ENCODE peak calls at places on chromosome 10, in four cellular contexts. W is GDM1, J is skeletal muscle cell, A is lower leg skin. T is an unnamed sample.

GRCh38 chr10:85811405-85811804 is 555.2 kb downstream of the GRID1 start:
- DNase-seq in A (no peak), W (no peak), J (no peak), T (no peak)

GRCh38 chr10:97059006-97059871 is 126.5 kb downstream of the SLIT1 start:
- DNase-seq in J (no peak), A (no peak), W (no peak), T (no peak)

GRCh38 chr10:43338117-43338516 is 33.3 kb upstream of the FXYD4 start:
- DNase-seq in A (no peak), W (no peak), J (no peak), T (no peak)

GRCh38 chr10:95234951-95235350 is 40.9 kb downstream of the ACSM6 start:
- DNase-seq in A (no peak), J (no peak), W (no peak), T (no peak)

GRCh38 chr10:54961040-54961439 is 160.0 kb upstream of the PCDH15 start:
- DNase-seq in A (no peak), W (no peak), J (no peak), T (no peak)

GRCh38 chr10:127872011-127872741 is 20.6 kb downstream of the CLRN3 start:
- DNase-seq in W (no peak), A (peak), J (no peak), T (peak)

GRCh38 chr10:120369831-120370230 is 87.2 kb upstream of the PLPP4 start:
- DNase-seq in A (no peak), W (no peak), J (no peak), T (no peak)

GRCh38 chr10:3745582-3745981 is 39.4 kb downstream of the KLF6 start:
- DNase-seq in W (no peak), J (no peak), A (no peak), T (no peak)

GRCh38 chr10:69506834-69507643 is 55.8 kb downstream of the TSPAN15 start:
- DNase-seq in W (no peak), J (no peak), A (peak), T (no peak)

GRCh38 chr10:67386260-67386659 is 309.7 kb downstream of the CTNNA3 start:
- DNase-seq in A (no peak), J (no peak), W (no peak), T (no peak)

GRCh38 chr10:80924063-80924952 is 386.6 kb downstream of the SH2D4B start:
- DNase-seq in J (no peak), A (no peak), W (no peak), T (peak)

GRCh38 chr10:114079421-114079820 is 35.8 kb downstream of the ADRB1 start:
- DNase-seq in A (peak), W (no peak), J (no peak), T (no peak)

GRCh38 chr10:8404721-8405120 is 350.2 kb downstream of the GATA3 start:
- DNase-seq in A (no peak), J (no peak), W (no peak), T (no peak)

GRCh38 chr10:5876181-5876768 is 13.4 kb downstream of the ANKRD16 start:
- DNase-seq in J (peak), W (no peak), A (peak), T (no peak)

GRCh38 chr10:51501396-51501795 is 198.0 kb downstream of the CSTF2T start:
- DNase-seq in A (no peak), J (no peak), W (no peak), T (no peak)

GRCh38 chr10:98170249-98171117 is 36.0 kb downstream of the R3HCC1L start:
- DNase-seq in J (no peak), A (no peak), W (peak), T (peak)

GRCh38 chr10:17228081-17229015 is at the start of gene VIM:
- DNase-seq in A (peak), W (peak), J (peak), T (peak)

GRCh38 chr10:24989867-24990266 is 26.1 kb downstream of the ENKUR start:
- DNase-seq in A (no peak), J (no peak), W (no peak), T (no peak)

GRCh38 chr10:113891476-113891875 is 37.0 kb downstream of the NHLRC2 start:
- DNase-seq in J (no peak), A (no peak), W (no peak), T (no peak)

GRCh38 chr10:32349968-32350738 is 3.2 kb upstream of the EPC1 start:
- DNase-seq in W (no peak), A (no peak), J (no peak), T (no peak)

GRCh38 chr10:13915710-13916109 is 328.9 kb downstream of the PRPF18 start:
- DNase-seq in J (no peak), A (no peak), W (no peak), T (no peak)

GRCh38 chr10:24642921-24643678 is 80.6 kb downstream of the ARHGAP21 start:
- DNase-seq in W (peak), J (peak), A (no peak), T (no peak)

GRCh38 chr10:51109821-51110533 is 35.7 kb downstream of the PRKG1 start:
- DNase-seq in J (no peak), A (no peak), W (no peak), T (no peak)

GRCh38 chr10:71743099-71743838 is 23.7 kb upstream of the C10orf105 start:
- DNase-seq in A (no peak), J (no peak), W (no peak), T (no peak)

GRCh38 chr10:93954726-93955363 is 38.9 kb upstream of the PLCE1 start:
- DNase-seq in J (peak), A (no peak), W (no peak), T (no peak)

GRCh38 chr10:97889461-97890265 is 40.0 kb downstream of the GOLGA7B start:
- DNase-seq in J (peak), W (no peak), A (no peak), T (peak)

GRCh38 chr10:20274580-20274979 is 458.3 kb downstream of the PLXDC2 start:
- DNase-seq in A (no peak), J (no peak), W (no peak), T (no peak)

GRCh38 chr10:114623661-114624294 is 34.3 kb downstream of the ABLIM1 start:
- DNase-seq in A (no peak), J (peak), W (peak), T (no peak)

GRCh38 chr10:113788604-113789083 is 37.2 kb downstream of the PLEKHS1 start:
- DNase-seq in W (no peak), J (peak), A (no peak), T (no peak)

GRCh38 chr10:88114368-88114767 is 250.9 kb downstream of the PTEN start:
- DNase-seq in A (no peak), W (peak), J (no peak), T (no peak)

GRCh38 chr10:3747984-3748383 is 37.0 kb downstream of the KLF6 start:
- DNase-seq in A (no peak), W (no peak), J (no peak), T (no peak)

GRCh38 chr10:52353960-52354394 is 39.9 kb downstream of the DKK1 start:
- DNase-seq in J (peak), A (no peak), W (no peak), T (no peak)

GRCh38 chr10:77387247-77387646 is 250.4 kb downstream of the KCNMA1 start:
- DNase-seq in A (no peak), J (no peak), W (no peak), T (no peak)